ENCODE peak calls at places on chromosomes 3 and 15, in eight cellular contexts. D is WERI-Rb-1, K is HCT116, J is substantia nigra, G is neural progenitor cell, B is cardiac muscle cell, O is neuronal stem cell, E is hepatocyte. H is an unnamed sample.

GRCh38 chr15:41969851-41970431 is 2.4 kb downstream of the EHD4 start:
- DNase-seq in D (no peak), K (no peak), J (no peak), G (no peak), B (no peak), O (no peak), E (no peak), H (no peak)

GRCh38 chr3:134342269-134342668 is 32.0 kb downstream of the AMOTL2 start:
- DNase-seq in D (no peak), K (no peak), J (no peak), G (no peak), B (no peak), O (no peak), E (no peak), H (no peak)

GRCh38 chr3:172476339-172476738 is 28.1 kb upstream of the GHSR start:
- DNase-seq in D (no peak), K (no peak), J (no peak), G (no peak), B (no peak), O (no peak), E (no peak), H (no peak)

GRCh38 chr3:127053450-127053849 is 70.5 kb downstream of the PLXNA1 start:
- DNase-seq in D (no peak), K (no peak), J (no peak), G (no peak), B (no peak), O (no peak), E (no peak), H (peak)

GRCh38 chr3:53845103-53845880 is 927 bp downstream of the CHDH start:
- DNase-seq in D (peak), K (peak), J (peak), G (peak), B (peak), O (peak), E (peak), H (peak)

GRCh38 chr15:64774556-64775523 is 549 bp downstream of the RBPMS2 start:
- DNase-seq in D (peak), K (no peak), J (no peak), G (peak), B (peak), O (peak), E (peak), H (peak)

GRCh38 chr15:50340431-50340830 is 14.6 kb downstream of the GABPB1 start:
- DNase-seq in D (no peak), K (no peak), J (no peak), G (no peak), B (no peak), O (no peak), E (no peak), H (no peak)

GRCh38 chr3:180274536-180274935 is 237.8 kb upstream of the PEX5L start:
- DNase-seq in D (no peak), K (no peak), J (no peak), G (no peak), B (no peak), O (no peak), E (no peak), H (no peak)

GRCh38 chr3:195182470-195182795 is 88.5 kb downstream of the XXYLT1 start:
- DNase-seq in D (no peak), K (no peak), J (no peak), G (no peak), B (peak), O (no peak), E (no peak), H (no peak)

GRCh38 chr3:16374047-16375019 is 109.3 kb downstream of the OXNAD1 start:
- DNase-seq in D (no peak), K (no peak), J (peak), G (no peak), B (no peak), O (no peak), E (no peak), H (no peak)

GRCh38 chr3:124063168-124063909 is 71.4 kb upstream of the ROPN1 start:
- DNase-seq in D (peak), K (no peak), J (no peak), G (no peak), B (peak), O (no peak), E (no peak), H (no peak)

GRCh38 chr3:84307339-84307738 is 651.5 kb upstream of the CADM2 start:
- DNase-seq in D (no peak), K (no peak), J (no peak), G (no peak), B (no peak), O (no peak), E (no peak), H (no peak)

GRCh38 chr3:128799650-128800049 is 73.7 kb downstream of the RAB7A start:
- DNase-seq in D (no peak), K (no peak), J (no peak), G (no peak), B (no peak), O (no peak), E (no peak), H (no peak)

GRCh38 chr3:40920041-40920440 is 279.3 kb upstream of the CTNNB1 start:
- DNase-seq in D (no peak), K (no peak), J (no peak), G (no peak), B (peak), O (no peak), E (no peak), H (no peak)

GRCh38 chr15:50135123-50135541 is 16.1 kb upstream of the ATP8B4 start:
- DNase-seq in D (no peak), K (no peak), J (no peak), G (no peak), B (no peak), O (no peak), E (no peak), H (no peak)

GRCh38 chr3:184174278-184174645 is 393 bp upstream of the AP2M1 start:
- DNase-seq in D (no peak), K (no peak), J (no peak), G (no peak), B (no peak), O (no peak), E (no peak), H (no peak)

GRCh38 chr3:66785191-66785909 is 212.8 kb upstream of the KBTBD8 start:
- DNase-seq in D (no peak), K (no peak), J (no peak), G (no peak), B (no peak), O (no peak), E (no peak), H (no peak)

GRCh38 chr3:107271787-107272387 is 105.4 kb upstream of the CCDC54 start:
- DNase-seq in D (no peak), K (peak), J (no peak), G (peak), B (peak), O (no peak), E (peak), H (no peak)

GRCh38 chr3:74599564-74599963 is 14.9 kb downstream of the CNTN3 start:
- DNase-seq in D (no peak), K (no peak), J (no peak), G (no peak), B (peak), O (no peak), E (peak), H (no peak)

GRCh38 chr3:115071122-115071521 is 76.0 kb downstream of the ZBTB20 start:
- DNase-seq in D (no peak), K (no peak), J (no peak), G (no peak), B (no peak), O (no peak), E (no peak), H (no peak)
- H3K27ac ChIP-seq in D (no peak), K (no peak), J (peak), G (no peak), B (no peak), O (no peak), E (no peak), H (no peak)

GRCh38 chr15:85479071-85479647 is 98.8 kb downstream of the AKAP13 start:
- DNase-seq in D (no peak), K (no peak), J (no peak), G (no peak), B (peak), O (no peak), E (no peak), H (no peak)
- H3K27ac ChIP-seq in D (peak), K (no peak), J (no peak), G (no peak), B (peak), O (no peak), E (peak), H (no peak)

GRCh38 chr3:197407526-197407925 is 109.1 kb upstream of the DLG1 start:
- DNase-seq in D (no peak), K (no peak), J (no peak), G (no peak), B (no peak), O (no peak), E (no peak), H (no peak)
- H3K27ac ChIP-seq in D (no peak), K (no peak), J (no peak), G (no peak), B (no peak), O (no peak), E (peak), H (no peak)

DNA sequence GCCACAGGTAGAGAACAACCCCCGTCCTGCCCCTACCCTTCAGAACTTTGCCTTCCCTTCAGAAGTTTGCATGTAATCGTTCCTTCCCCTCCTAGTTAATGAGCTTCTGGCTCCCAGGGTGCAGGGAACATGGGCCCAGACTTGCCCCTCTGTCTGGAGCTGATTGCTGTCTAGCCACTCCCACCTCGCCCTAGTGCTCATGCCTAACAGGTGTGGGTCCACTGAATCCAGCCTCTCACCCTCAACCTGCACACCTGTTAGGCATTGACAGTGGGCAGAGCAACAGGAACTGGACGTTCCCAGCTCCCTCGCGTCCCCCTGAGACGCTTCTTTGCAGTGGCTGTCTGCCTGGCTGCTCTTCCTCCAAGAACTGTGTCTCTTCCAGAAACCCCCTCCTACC is 40.2 kb downstream of the WNT5A start:
- DNase-seq in D (no peak), K (no peak), J (no peak), G (no peak), B (no peak), O (no peak), E (peak), H (no peak)
- H3K27ac ChIP-seq in D (no peak), K (no peak), J (no peak), G (no peak), B (no peak), O (no peak), E (peak), H (no peak)

DNA sequence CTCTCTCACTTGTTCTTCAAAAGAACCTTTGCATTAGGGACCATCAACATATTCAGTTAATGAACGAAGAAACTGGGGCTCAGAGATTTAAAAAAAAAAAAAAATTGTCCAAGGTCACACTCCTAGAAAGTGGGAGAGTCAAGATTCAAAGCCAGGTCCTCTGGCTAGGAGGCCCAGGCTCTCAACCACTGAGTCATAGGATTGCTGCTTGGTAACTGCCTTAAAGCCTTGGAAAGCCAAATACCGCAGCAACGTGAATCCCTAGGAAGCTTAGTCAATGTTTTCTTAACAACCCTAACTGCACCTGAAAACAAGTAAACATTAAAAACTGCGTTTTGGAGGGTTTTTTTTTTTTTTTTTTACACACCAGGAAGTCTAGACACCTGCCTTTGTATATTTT is 156.8 kb downstream of the WNT5A start:
- DNase-seq in D (no peak), K (no peak), J (no peak), G (no peak), B (peak), O (no peak), E (peak), H (no peak)
- H3K27ac ChIP-seq in D (no peak), K (no peak), J (no peak), G (no peak), B (no peak), O (no peak), E (peak), H (no peak)